ENCODE peak calls at places on chromosome 15, in four cellular contexts. E, H, Q and Y are unnamed samples.
A peak's percentile ranks its signal among the peaks of the same experiment; 100 is the strongest.

GRCh38 chr15:89299896-89300295 is 34.7 kb downstream of the POLG start:
- DNase-seq in E (no peak), Q (no peak), H (no peak), Y (no peak)

GRCh38 chr15:79540551-79540950 is 108.4 kb downstream of the MINAR1 start:
- DNase-seq in E (peak; percentile 31), Q (no peak), H (no peak), Y (no peak)

GRCh38 chr15:55008397-55008796 is 188.3 kb downstream of the RSL24D1 start:
- DNase-seq in E (no peak), H (no peak), Q (no peak), Y (no peak)

GRCh38 chr15:65818927-65819562 is 27.0 kb upstream of the DENND4A start:
- DNase-seq in H (peak; percentile 78), E (peak; percentile 44), Q (no peak), Y (no peak)

GRCh38 chr15:66261056-66261455 is 7.5 kb upstream of the MEGF11 start:
- DNase-seq in Q (no peak), E (no peak), H (no peak), Y (no peak)

GRCh38 chr15:70231484-70231883 is 133.8 kb upstream of the TLE3 start:
- DNase-seq in H (no peak), E (no peak), Q (no peak), Y (no peak)

GRCh38 chr15:101029971-101030661 is 111.0 kb downstream of the LRRK1 start:
- DNase-seq in H (no peak), E (no peak), Q (no peak), Y (no peak)

GRCh38 chr15:32908135-32908801 is 190.5 kb downstream of the GREM1 start:
- DNase-seq in H (peak; percentile 71), Q (no peak), E (no peak), Y (no peak)

GRCh38 chr15:90086868-90087268 is 15.4 kb downstream of the IDH2 start:
- DNase-seq in H (no peak), Q (peak; percentile 44), E (peak; percentile 74), Y (peak; percentile 77)

GRCh38 chr15:55694652-55695150 is 48.3 kb downstream of the PRTG start:
- DNase-seq in H (peak; percentile 48), E (no peak), Q (no peak), Y (no peak)

GRCh38 chr15:78618490-78618934 is 2.3 kb downstream of the CHRNA3 start:
- DNase-seq in H (peak; percentile 37), E (peak; percentile 86), Q (peak; percentile 66), Y (peak; percentile 89)

GRCh38 chr15:55549305-55549704 is 38.8 kb downstream of the PYGO1 start:
- DNase-seq in H (no peak), Q (no peak), E (no peak), Y (no peak)

GRCh38 chr15:100902436-100903190 is 16.5 kb upstream of the LRRK1 start:
- DNase-seq in Q (peak; percentile 7), H (no peak), E (no peak), Y (peak; percentile 87)

GRCh38 chr15:52331490-52332240 is 36.1 kb upstream of the MYO5C start:
- DNase-seq in E (no peak), H (peak; percentile 87), Q (peak; percentile 30), Y (peak; percentile 48)

GRCh38 chr15:39198044-39198625 is 382.7 kb upstream of the THBS1 start:
- DNase-seq in E (no peak), H (no peak), Q (no peak), Y (no peak)

GRCh38 chr15:79933245-79933644 is 36.4 kb upstream of the MTHFS start:
- DNase-seq in H (no peak), E (no peak), Q (no peak), Y (no peak)

GRCh38 chr15:42688301-42688700 is 48.6 kb downstream of the CDAN1 start:
- DNase-seq in E (no peak), Q (no peak), H (no peak), Y (no peak)

GRCh38 chr15:66720206-66721010 is 18.4 kb downstream of the SMAD6 start:
- DNase-seq in Q (no peak), H (no peak), E (no peak), Y (no peak)

GRCh38 chr15:65333863-65334262 is 29.4 kb downstream of the RNU5B-1 start:
- DNase-seq in H (no peak), Q (no peak), E (no peak), Y (peak; percentile 32)

GRCh38 chr15:66112388-66112787 is 141.2 kb downstream of the MEGF11 start:
- DNase-seq in E (no peak), H (no peak), Q (no peak), Y (no peak)

GRCh38 chr15:44712108-44713005 is 1.0 kb downstream of the B2M start:
- DNase-seq in Q (peak; percentile 43), E (no peak), H (no peak), Y (peak; percentile 41)

GRCh38 chr15:25175789-25176615 is 221.2 kb downstream of the SNRPN start:
- DNase-seq in Q (no peak), E (no peak), H (no peak), Y (peak; percentile 1)

GRCh38 chr15:84079885-84080777 is 155.4 kb upstream of the GOLGA6L4 start:
- DNase-seq in Q (no peak), H (no peak), E (peak; percentile 9), Y (peak; percentile 73)

GRCh38 chr15:41048397-41048796 is 67.7 kb downstream of the INO80 start:
- DNase-seq in Q (peak; percentile 21), E (no peak), H (no peak), Y (no peak)
- TF ChIP-seq MXI1 in Q (no peak), E (no peak), H (no peak), Y (no peak)

GRCh38 chr15:68794307-68794706 is 26.4 kb downstream of the ANP32A start:
- DNase-seq in H (peak; percentile 32), E (no peak), Q (no peak), Y (no peak)

GRCh38 chr15:68794869-68795268 is 25.8 kb downstream of the ANP32A start:
- DNase-seq in E (no peak), Q (peak; percentile 20), H (no peak), Y (no peak)

GRCh38 chr15:68793776-68794175 is 26.9 kb downstream of the ANP32A start:
- DNase-seq in Q (no peak), E (no peak), H (no peak), Y (no peak)

GRCh38 chr15:68796576-68796975 is 24.1 kb downstream of the ANP32A start:
- DNase-seq in H (no peak), Q (no peak), E (no peak), Y (no peak)

DNA sequence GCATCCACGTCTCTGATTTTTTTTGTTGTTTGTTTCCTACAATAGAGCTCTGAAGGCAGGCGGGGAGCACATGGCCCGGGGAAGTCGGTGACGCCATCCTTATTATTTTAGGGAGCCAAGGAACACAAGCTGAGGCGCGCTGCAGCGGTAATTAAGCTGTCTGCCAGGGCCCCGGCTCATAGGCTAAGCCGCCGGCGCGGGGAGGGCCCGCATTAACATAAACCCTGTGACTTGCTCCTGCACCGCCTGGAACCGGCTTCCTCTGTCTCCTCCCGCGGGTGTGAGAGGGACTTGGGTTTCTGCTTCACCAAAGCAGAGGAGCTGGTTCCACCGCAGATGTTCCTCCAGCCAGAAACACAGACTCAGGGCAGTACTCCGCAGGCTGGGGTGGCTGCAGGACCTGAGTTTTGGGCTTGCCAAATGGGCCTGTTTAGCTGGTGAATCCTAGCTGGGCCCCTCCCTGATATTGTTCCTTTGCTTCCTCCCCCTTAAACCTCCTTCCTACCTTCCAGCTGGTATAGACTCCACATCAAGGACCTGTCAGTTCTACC is 25.3 kb downstream of the ANP32A start:
- DNase-seq in E (no peak), Q (no peak), H (no peak), Y (no peak)
- TF ChIP-seq REST in E (no peak), Q (no peak), H (no peak), Y (no peak)

GRCh38 chr15:74261685-74262084 is 25.6 kb downstream of the CCDC33 start:
- DNase-seq in E (no peak), H (no peak), Q (no peak), Y (no peak)

GRCh38 chr15:74262635-74263034 is 26.5 kb downstream of the CCDC33 start:
- DNase-seq in E (no peak), H (no peak), Q (no peak), Y (no peak)

GRCh38 chr15:74264081-74264501 is 28.0 kb downstream of the CCDC33 start:
- DNase-seq in Q (no peak), H (no peak), E (no peak), Y (no peak)

GRCh38 chr15:74263473-74263872 is 27.3 kb downstream of the CCDC33 start:
- DNase-seq in Q (no peak), E (no peak), H (no peak), Y (no peak)

GRCh38 chr15:74265046-74265639 is 29.0 kb downstream of the CCDC33 start:
- DNase-seq in H (no peak), Q (peak; percentile 12), E (peak; percentile 72), Y (no peak)
- TF ChIP-seq NFIC in H (no peak), Q (no peak), E (no peak), Y (no peak)

DNA sequence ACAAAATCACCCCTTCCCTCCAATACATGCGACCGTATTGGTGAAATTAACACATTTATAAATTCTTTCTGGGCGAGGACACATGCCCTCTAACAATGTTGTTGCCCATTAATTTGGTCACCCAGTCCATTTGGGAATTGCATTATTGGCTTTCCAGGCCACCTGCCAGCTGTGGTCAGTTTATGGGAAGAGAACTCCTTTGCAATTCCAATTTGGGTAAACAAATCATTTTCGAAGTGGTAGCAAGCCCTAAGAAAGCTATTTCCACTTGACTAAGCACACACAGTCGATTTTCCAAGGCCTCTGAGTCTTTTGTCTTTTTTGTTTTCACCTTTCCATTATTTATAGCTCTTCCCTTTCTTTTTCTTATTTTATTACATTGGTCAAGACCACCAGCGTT is 362.3 kb upstream of the RGMA start:
- DNase-seq in E (no peak), Q (no peak), H (no peak), Y (no peak)
- TF ChIP-seq MXI1 in E (no peak), Q (no peak), H (no peak), Y (no peak)

DNA sequence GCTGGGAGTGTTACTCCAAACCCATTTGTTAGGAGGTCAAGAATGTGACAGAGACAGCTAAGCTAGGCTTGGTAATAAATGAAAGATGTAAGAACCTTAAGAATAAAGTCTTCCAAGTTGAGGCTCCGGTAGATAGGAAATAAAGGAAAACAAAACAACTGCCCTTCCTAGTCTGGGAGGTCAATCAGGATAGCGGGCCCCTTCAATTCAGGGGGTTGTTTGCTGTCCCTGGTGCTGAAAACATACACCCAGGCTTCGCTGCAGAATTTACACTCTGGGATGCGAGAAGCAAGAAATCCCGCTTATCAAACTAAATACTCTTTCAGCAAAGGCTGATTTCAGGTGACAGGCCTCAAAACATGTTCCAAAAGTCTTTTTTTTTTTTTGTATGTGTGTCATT is 393.4 kb downstream of the NTRK3 start:
- DNase-seq in H (no peak), E (no peak), Q (no peak), Y (no peak)
- TF ChIP-seq REST in H (peak; percentile 79), E (peak; percentile 87), Q (peak; percentile 86), Y (peak; percentile 94)

DNA sequence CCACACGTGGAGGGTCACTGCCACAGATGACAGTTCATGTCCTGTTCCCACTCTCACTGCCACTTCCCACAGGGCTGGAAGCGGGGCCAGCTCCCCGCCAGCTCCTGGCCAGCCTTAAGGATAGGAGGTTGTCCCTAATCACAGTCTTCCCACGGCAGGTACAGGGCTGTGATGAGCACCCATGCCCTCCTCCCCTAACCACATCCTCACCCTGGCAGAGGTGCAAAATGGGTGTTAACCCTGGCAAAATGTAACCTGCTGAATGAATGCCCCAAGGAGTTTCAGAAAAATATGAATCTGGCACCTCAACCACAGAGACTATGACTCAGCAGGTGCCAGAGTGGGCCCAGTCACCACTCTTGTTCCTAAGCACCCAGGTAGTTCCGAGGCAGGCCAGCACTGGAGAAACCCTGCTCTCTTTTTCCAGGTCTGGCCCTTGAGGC is 185.1 kb upstream of the TPM1 start:
- DNase-seq in E (no peak), Q (no peak), H (no peak), Y (no peak)
- TF ChIP-seq NFIC in E (no peak), Q (no peak), H (no peak), Y (no peak)